ENCODE peak calls at places on chromosomes 11 and 22, in five cellular contexts. One of them, this sample, is unnamed.

GRCh38 chr11:66999555-66999954 is 23.4 kb upstream of the SYT12 start:
- DNase-seq in activated naive CD4-positive, alpha-beta T cell treated with anti-CD3 and anti-CD28 coated beads, Interleukin-2, amount 10 ng/mL, durations not matched to agents 7 days and 5 days: no peak
- DNase-seq in hypothalamus: no peak
- DNase-seq in stimulated activated CD8-positive, alpha-beta memory T cell treated with anti-CD3 and anti-CD28 coated beads, Interleukin-2, amount 100 ng/mL, for 1 hour: no peak
- DNase-seq in iris pigment epithelial cell: no peak
- DNase-seq in this sample: no peak

GRCh38 chr22:26887916-26888315 is 230.5 kb downstream of the MIAT start:
- DNase-seq in activated naive CD4-positive, alpha-beta T cell treated with anti-CD3 and anti-CD28 coated beads, Interleukin-2, amount 10 ng/mL, durations not matched to agents 7 days and 5 days: no peak
- DNase-seq in hypothalamus: no peak
- DNase-seq in stimulated activated CD8-positive, alpha-beta memory T cell treated with anti-CD3 and anti-CD28 coated beads, Interleukin-2, amount 100 ng/mL, for 1 hour: no peak
- DNase-seq in iris pigment epithelial cell: peak; percentile 22
- DNase-seq in this sample: no peak

GRCh38 chr11:19241260-19242183 is 777 bp upstream of the E2F8 start:
- DNase-seq in activated naive CD4-positive, alpha-beta T cell treated with anti-CD3 and anti-CD28 coated beads, Interleukin-2, amount 10 ng/mL, durations not matched to agents 7 days and 5 days: peak; percentile 77
- DNase-seq in hypothalamus: no peak
- DNase-seq in stimulated activated CD8-positive, alpha-beta memory T cell treated with anti-CD3 and anti-CD28 coated beads, Interleukin-2, amount 100 ng/mL, for 1 hour: no peak
- DNase-seq in iris pigment epithelial cell: no peak
- DNase-seq in this sample: no peak

GRCh38 chr22:35631597-35631996 is 14.5 kb upstream of the MB start:
- DNase-seq in activated naive CD4-positive, alpha-beta T cell treated with anti-CD3 and anti-CD28 coated beads, Interleukin-2, amount 10 ng/mL, durations not matched to agents 7 days and 5 days: peak; percentile 38
- DNase-seq in hypothalamus: no peak
- DNase-seq in stimulated activated CD8-positive, alpha-beta memory T cell treated with anti-CD3 and anti-CD28 coated beads, Interleukin-2, amount 100 ng/mL, for 1 hour: no peak
- DNase-seq in iris pigment epithelial cell: peak; percentile 36
- DNase-seq in this sample: no peak

GRCh38 chr22:49678137-49678841 is 149.4 kb downstream of the BRD1 start:
- DNase-seq in activated naive CD4-positive, alpha-beta T cell treated with anti-CD3 and anti-CD28 coated beads, Interleukin-2, amount 10 ng/mL, durations not matched to agents 7 days and 5 days: no peak
- DNase-seq in hypothalamus: no peak
- DNase-seq in stimulated activated CD8-positive, alpha-beta memory T cell treated with anti-CD3 and anti-CD28 coated beads, Interleukin-2, amount 100 ng/mL, for 1 hour: no peak
- DNase-seq in iris pigment epithelial cell: no peak
- DNase-seq in this sample: no peak

GRCh38 chr11:88827018-88827676 is 238.6 kb downstream of the GRM5 start:
- DNase-seq in activated naive CD4-positive, alpha-beta T cell treated with anti-CD3 and anti-CD28 coated beads, Interleukin-2, amount 10 ng/mL, durations not matched to agents 7 days and 5 days: no peak
- DNase-seq in hypothalamus: no peak
- DNase-seq in stimulated activated CD8-positive, alpha-beta memory T cell treated with anti-CD3 and anti-CD28 coated beads, Interleukin-2, amount 100 ng/mL, for 1 hour: no peak
- DNase-seq in iris pigment epithelial cell: no peak
- DNase-seq in this sample: no peak

GRCh38 chr11:3176487-3176886 is 11.4 kb upstream of the OSBPL5 start:
- DNase-seq in activated naive CD4-positive, alpha-beta T cell treated with anti-CD3 and anti-CD28 coated beads, Interleukin-2, amount 10 ng/mL, durations not matched to agents 7 days and 5 days: no peak
- DNase-seq in hypothalamus: no peak
- DNase-seq in stimulated activated CD8-positive, alpha-beta memory T cell treated with anti-CD3 and anti-CD28 coated beads, Interleukin-2, amount 100 ng/mL, for 1 hour: no peak
- DNase-seq in iris pigment epithelial cell: no peak
- DNase-seq in this sample: no peak

GRCh38 chr11:12087075-12087775 is 23.2 kb upstream of the MICAL2 start:
- DNase-seq in activated naive CD4-positive, alpha-beta T cell treated with anti-CD3 and anti-CD28 coated beads, Interleukin-2, amount 10 ng/mL, durations not matched to agents 7 days and 5 days: peak; percentile 75
- DNase-seq in hypothalamus: no peak
- DNase-seq in stimulated activated CD8-positive, alpha-beta memory T cell treated with anti-CD3 and anti-CD28 coated beads, Interleukin-2, amount 100 ng/mL, for 1 hour: no peak
- DNase-seq in iris pigment epithelial cell: peak; percentile 62
- DNase-seq in this sample: no peak

GRCh38 chr22:36546092-36546804 is 17.3 kb upstream of the EIF3D start:
- DNase-seq in activated naive CD4-positive, alpha-beta T cell treated with anti-CD3 and anti-CD28 coated beads, Interleukin-2, amount 10 ng/mL, durations not matched to agents 7 days and 5 days: peak; percentile 58
- DNase-seq in hypothalamus: no peak
- DNase-seq in stimulated activated CD8-positive, alpha-beta memory T cell treated with anti-CD3 and anti-CD28 coated beads, Interleukin-2, amount 100 ng/mL, for 1 hour: no peak
- DNase-seq in iris pigment epithelial cell: peak; percentile 57
- DNase-seq in this sample: no peak

GRCh38 chr11:64718084-64718779 is 4.8 kb downstream of the NRXN2 start:
- DNase-seq in activated naive CD4-positive, alpha-beta T cell treated with anti-CD3 and anti-CD28 coated beads, Interleukin-2, amount 10 ng/mL, durations not matched to agents 7 days and 5 days: no peak
- DNase-seq in hypothalamus: no peak
- DNase-seq in stimulated activated CD8-positive, alpha-beta memory T cell treated with anti-CD3 and anti-CD28 coated beads, Interleukin-2, amount 100 ng/mL, for 1 hour: no peak
- DNase-seq in iris pigment epithelial cell: no peak
- DNase-seq in this sample: peak; percentile 60

GRCh38 chr11:122253541-122254317 is 137.7 kb upstream of the BLID start:
- DNase-seq in activated naive CD4-positive, alpha-beta T cell treated with anti-CD3 and anti-CD28 coated beads, Interleukin-2, amount 10 ng/mL, durations not matched to agents 7 days and 5 days: no peak
- DNase-seq in hypothalamus: no peak
- DNase-seq in stimulated activated CD8-positive, alpha-beta memory T cell treated with anti-CD3 and anti-CD28 coated beads, Interleukin-2, amount 100 ng/mL, for 1 hour: no peak
- DNase-seq in iris pigment epithelial cell: peak; percentile 26
- DNase-seq in this sample: no peak

GRCh38 chr11:11574373-11574772 is 47.4 kb downstream of the GALNT18 start:
- DNase-seq in activated naive CD4-positive, alpha-beta T cell treated with anti-CD3 and anti-CD28 coated beads, Interleukin-2, amount 10 ng/mL, durations not matched to agents 7 days and 5 days: no peak
- DNase-seq in hypothalamus: no peak
- DNase-seq in stimulated activated CD8-positive, alpha-beta memory T cell treated with anti-CD3 and anti-CD28 coated beads, Interleukin-2, amount 100 ng/mL, for 1 hour: no peak
- DNase-seq in iris pigment epithelial cell: no peak
- DNase-seq in this sample: no peak

GRCh38 chr11:119721129-119722120 is 7.6 kb downstream of the NECTIN1 start:
- DNase-seq in activated naive CD4-positive, alpha-beta T cell treated with anti-CD3 and anti-CD28 coated beads, Interleukin-2, amount 10 ng/mL, durations not matched to agents 7 days and 5 days: no peak
- DNase-seq in hypothalamus: no peak
- DNase-seq in stimulated activated CD8-positive, alpha-beta memory T cell treated with anti-CD3 and anti-CD28 coated beads, Interleukin-2, amount 100 ng/mL, for 1 hour: no peak
- DNase-seq in iris pigment epithelial cell: no peak
- DNase-seq in this sample: peak; percentile 19

GRCh38 chr11:1083621-1084551 is 9.2 kb downstream of the MUC2 start:
- DNase-seq in activated naive CD4-positive, alpha-beta T cell treated with anti-CD3 and anti-CD28 coated beads, Interleukin-2, amount 10 ng/mL, durations not matched to agents 7 days and 5 days: no peak
- DNase-seq in hypothalamus: no peak
- DNase-seq in stimulated activated CD8-positive, alpha-beta memory T cell treated with anti-CD3 and anti-CD28 coated beads, Interleukin-2, amount 100 ng/mL, for 1 hour: no peak
- DNase-seq in iris pigment epithelial cell: no peak
- DNase-seq in this sample: no peak

GRCh38 chr11:118106789-118107335 is 20.1 kb upstream of the SMIM35 start:
- DNase-seq in activated naive CD4-positive, alpha-beta T cell treated with anti-CD3 and anti-CD28 coated beads, Interleukin-2, amount 10 ng/mL, durations not matched to agents 7 days and 5 days: no peak
- DNase-seq in hypothalamus: no peak
- DNase-seq in stimulated activated CD8-positive, alpha-beta memory T cell treated with anti-CD3 and anti-CD28 coated beads, Interleukin-2, amount 100 ng/mL, for 1 hour: no peak
- DNase-seq in iris pigment epithelial cell: no peak
- DNase-seq in this sample: no peak

GRCh38 chr11:94493443-94494199 is at the start of the genes ANKRD49 and MRE11:
- DNase-seq in activated naive CD4-positive, alpha-beta T cell treated with anti-CD3 and anti-CD28 coated beads, Interleukin-2, amount 10 ng/mL, durations not matched to agents 7 days and 5 days: peak; percentile 98
- DNase-seq in hypothalamus: peak; percentile 90
- DNase-seq in stimulated activated CD8-positive, alpha-beta memory T cell treated with anti-CD3 and anti-CD28 coated beads, Interleukin-2, amount 100 ng/mL, for 1 hour: peak; percentile 90
- DNase-seq in iris pigment epithelial cell: peak; percentile 99
- DNase-seq in this sample: peak; percentile 98

GRCh38 chr11:70471254-70471653 is 72.9 kb downstream of the CTTN start:
- DNase-seq in activated naive CD4-positive, alpha-beta T cell treated with anti-CD3 and anti-CD28 coated beads, Interleukin-2, amount 10 ng/mL, durations not matched to agents 7 days and 5 days: peak; percentile 37
- DNase-seq in hypothalamus: no peak
- DNase-seq in stimulated activated CD8-positive, alpha-beta memory T cell treated with anti-CD3 and anti-CD28 coated beads, Interleukin-2, amount 100 ng/mL, for 1 hour: no peak
- DNase-seq in iris pigment epithelial cell: peak; percentile 18
- DNase-seq in this sample: no peak

GRCh38 chr11:17531071-17531817 is 13.0 kb downstream of the USH1C start:
- DNase-seq in activated naive CD4-positive, alpha-beta T cell treated with anti-CD3 and anti-CD28 coated beads, Interleukin-2, amount 10 ng/mL, durations not matched to agents 7 days and 5 days: no peak
- DNase-seq in hypothalamus: no peak
- DNase-seq in stimulated activated CD8-positive, alpha-beta memory T cell treated with anti-CD3 and anti-CD28 coated beads, Interleukin-2, amount 100 ng/mL, for 1 hour: no peak
- DNase-seq in iris pigment epithelial cell: no peak
- DNase-seq in this sample: peak; percentile 34

GRCh38 chr11:32615422-32615821 is 31.8 kb downstream of the EIF3M start:
- DNase-seq in activated naive CD4-positive, alpha-beta T cell treated with anti-CD3 and anti-CD28 coated beads, Interleukin-2, amount 10 ng/mL, durations not matched to agents 7 days and 5 days: no peak
- DNase-seq in hypothalamus: no peak
- DNase-seq in stimulated activated CD8-positive, alpha-beta memory T cell treated with anti-CD3 and anti-CD28 coated beads, Interleukin-2, amount 100 ng/mL, for 1 hour: no peak
- DNase-seq in iris pigment epithelial cell: peak; percentile 11
- DNase-seq in this sample: no peak

GRCh38 chr11:27995082-27995481 is 112.9 kb downstream of the KIF18A start:
- DNase-seq in activated naive CD4-positive, alpha-beta T cell treated with anti-CD3 and anti-CD28 coated beads, Interleukin-2, amount 10 ng/mL, durations not matched to agents 7 days and 5 days: no peak
- DNase-seq in hypothalamus: no peak
- DNase-seq in stimulated activated CD8-positive, alpha-beta memory T cell treated with anti-CD3 and anti-CD28 coated beads, Interleukin-2, amount 100 ng/mL, for 1 hour: no peak
- DNase-seq in iris pigment epithelial cell: peak; percentile 89
- DNase-seq in this sample: no peak

GRCh38 chr22:26484360-26484706 is 656 bp downstream of the SRRD start:
- DNase-seq in activated naive CD4-positive, alpha-beta T cell treated with anti-CD3 and anti-CD28 coated beads, Interleukin-2, amount 10 ng/mL, durations not matched to agents 7 days and 5 days: no peak
- DNase-seq in hypothalamus: no peak
- DNase-seq in stimulated activated CD8-positive, alpha-beta memory T cell treated with anti-CD3 and anti-CD28 coated beads, Interleukin-2, amount 100 ng/mL, for 1 hour: no peak
- DNase-seq in iris pigment epithelial cell: no peak
- DNase-seq in this sample: no peak

GRCh38 chr22:31692186-31692886 is 30.3 kb upstream of the PISD start:
- DNase-seq in activated naive CD4-positive, alpha-beta T cell treated with anti-CD3 and anti-CD28 coated beads, Interleukin-2, amount 10 ng/mL, durations not matched to agents 7 days and 5 days: no peak
- DNase-seq in hypothalamus: no peak
- DNase-seq in stimulated activated CD8-positive, alpha-beta memory T cell treated with anti-CD3 and anti-CD28 coated beads, Interleukin-2, amount 100 ng/mL, for 1 hour: no peak
- DNase-seq in iris pigment epithelial cell: peak; percentile 85
- DNase-seq in this sample: no peak

GRCh38 chr11:94926271-94926625 is 47.1 kb downstream of the CWC15 start:
- DNase-seq in activated naive CD4-positive, alpha-beta T cell treated with anti-CD3 and anti-CD28 coated beads, Interleukin-2, amount 10 ng/mL, durations not matched to agents 7 days and 5 days: no peak
- DNase-seq in hypothalamus: no peak
- DNase-seq in stimulated activated CD8-positive, alpha-beta memory T cell treated with anti-CD3 and anti-CD28 coated beads, Interleukin-2, amount 100 ng/mL, for 1 hour: no peak
- DNase-seq in iris pigment epithelial cell: no peak
- DNase-seq in this sample: no peak

GRCh38 chr22:41910599-41911291 is 4.1 kb downstream of the SHISA8 start:
- DNase-seq in activated naive CD4-positive, alpha-beta T cell treated with anti-CD3 and anti-CD28 coated beads, Interleukin-2, amount 10 ng/mL, durations not matched to agents 7 days and 5 days: peak; percentile 53
- DNase-seq in hypothalamus: peak; percentile 57
- DNase-seq in stimulated activated CD8-positive, alpha-beta memory T cell treated with anti-CD3 and anti-CD28 coated beads, Interleukin-2, amount 100 ng/mL, for 1 hour: no peak
- DNase-seq in iris pigment epithelial cell: peak; percentile 32
- DNase-seq in this sample: no peak

GRCh38 chr22:27220349-27220748 is 563.0 kb downstream of the MIAT start:
- DNase-seq in activated naive CD4-positive, alpha-beta T cell treated with anti-CD3 and anti-CD28 coated beads, Interleukin-2, amount 10 ng/mL, durations not matched to agents 7 days and 5 days: no peak
- DNase-seq in hypothalamus: no peak
- DNase-seq in stimulated activated CD8-positive, alpha-beta memory T cell treated with anti-CD3 and anti-CD28 coated beads, Interleukin-2, amount 100 ng/mL, for 1 hour: no peak
- DNase-seq in iris pigment epithelial cell: peak; percentile 95
- DNase-seq in this sample: no peak

GRCh38 chr11:64590763-64591221 is at the start of gene SLC22A12:
- DNase-seq in activated naive CD4-positive, alpha-beta T cell treated with anti-CD3 and anti-CD28 coated beads, Interleukin-2, amount 10 ng/mL, durations not matched to agents 7 days and 5 days: no peak
- DNase-seq in hypothalamus: no peak
- DNase-seq in stimulated activated CD8-positive, alpha-beta memory T cell treated with anti-CD3 and anti-CD28 coated beads, Interleukin-2, amount 100 ng/mL, for 1 hour: no peak
- DNase-seq in iris pigment epithelial cell: no peak
- DNase-seq in this sample: no peak

GRCh38 chr11:17477361-17477760 is 716 bp upstream of the ABCC8 start:
- DNase-seq in activated naive CD4-positive, alpha-beta T cell treated with anti-CD3 and anti-CD28 coated beads, Interleukin-2, amount 10 ng/mL, durations not matched to agents 7 days and 5 days: no peak
- DNase-seq in hypothalamus: no peak
- DNase-seq in stimulated activated CD8-positive, alpha-beta memory T cell treated with anti-CD3 and anti-CD28 coated beads, Interleukin-2, amount 100 ng/mL, for 1 hour: no peak
- DNase-seq in iris pigment epithelial cell: no peak
- DNase-seq in this sample: no peak

GRCh38 chr11:33891714-33892327 is at the start of gene LMO2:
- DNase-seq in activated naive CD4-positive, alpha-beta T cell treated with anti-CD3 and anti-CD28 coated beads, Interleukin-2, amount 10 ng/mL, durations not matched to agents 7 days and 5 days: no peak
- DNase-seq in hypothalamus: no peak
- DNase-seq in stimulated activated CD8-positive, alpha-beta memory T cell treated with anti-CD3 and anti-CD28 coated beads, Interleukin-2, amount 100 ng/mL, for 1 hour: no peak
- DNase-seq in iris pigment epithelial cell: no peak
- DNase-seq in this sample: no peak

GRCh38 chr11:76263657-76264056 is 57.4 kb upstream of the WNT11 start:
- DNase-seq in activated naive CD4-positive, alpha-beta T cell treated with anti-CD3 and anti-CD28 coated beads, Interleukin-2, amount 10 ng/mL, durations not matched to agents 7 days and 5 days: no peak
- DNase-seq in hypothalamus: no peak
- DNase-seq in stimulated activated CD8-positive, alpha-beta memory T cell treated with anti-CD3 and anti-CD28 coated beads, Interleukin-2, amount 100 ng/mL, for 1 hour: no peak
- DNase-seq in iris pigment epithelial cell: no peak
- DNase-seq in this sample: no peak

GRCh38 chr11:75441804-75442132 is 8.8 kb upstream of the KLHL35 start:
- DNase-seq in activated naive CD4-positive, alpha-beta T cell treated with anti-CD3 and anti-CD28 coated beads, Interleukin-2, amount 10 ng/mL, durations not matched to agents 7 days and 5 days: no peak
- DNase-seq in hypothalamus: no peak
- DNase-seq in stimulated activated CD8-positive, alpha-beta memory T cell treated with anti-CD3 and anti-CD28 coated beads, Interleukin-2, amount 100 ng/mL, for 1 hour: no peak
- DNase-seq in iris pigment epithelial cell: no peak
- DNase-seq in this sample: no peak

GRCh38 chr11:2298795-2299747 is 2.6 kb downstream of the C11orf21 start:
- DNase-seq in activated naive CD4-positive, alpha-beta T cell treated with anti-CD3 and anti-CD28 coated beads, Interleukin-2, amount 10 ng/mL, durations not matched to agents 7 days and 5 days: peak; percentile 42
- DNase-seq in hypothalamus: no peak
- DNase-seq in stimulated activated CD8-positive, alpha-beta memory T cell treated with anti-CD3 and anti-CD28 coated beads, Interleukin-2, amount 100 ng/mL, for 1 hour: no peak
- DNase-seq in iris pigment epithelial cell: no peak
- DNase-seq in this sample: no peak

GRCh38 chr22:32522237-32522636 is 47.6 kb downstream of the FBXO7 start:
- DNase-seq in activated naive CD4-positive, alpha-beta T cell treated with anti-CD3 and anti-CD28 coated beads, Interleukin-2, amount 10 ng/mL, durations not matched to agents 7 days and 5 days: no peak
- DNase-seq in hypothalamus: no peak
- DNase-seq in stimulated activated CD8-positive, alpha-beta memory T cell treated with anti-CD3 and anti-CD28 coated beads, Interleukin-2, amount 100 ng/mL, for 1 hour: no peak
- DNase-seq in iris pigment epithelial cell: no peak
- DNase-seq in this sample: no peak

GRCh38 chr11:76512851-76513653 is 68.2 kb downstream of the EMSY start:
- DNase-seq in activated naive CD4-positive, alpha-beta T cell treated with anti-CD3 and anti-CD28 coated beads, Interleukin-2, amount 10 ng/mL, durations not matched to agents 7 days and 5 days: no peak
- DNase-seq in hypothalamus: no peak
- DNase-seq in stimulated activated CD8-positive, alpha-beta memory T cell treated with anti-CD3 and anti-CD28 coated beads, Interleukin-2, amount 100 ng/mL, for 1 hour: no peak
- DNase-seq in iris pigment epithelial cell: peak; percentile 60
- DNase-seq in this sample: no peak

GRCh38 chr22:23032681-23033080 is 37.6 kb upstream of the GNAZ start:
- DNase-seq in activated naive CD4-positive, alpha-beta T cell treated with anti-CD3 and anti-CD28 coated beads, Interleukin-2, amount 10 ng/mL, durations not matched to agents 7 days and 5 days: no peak
- DNase-seq in hypothalamus: no peak
- DNase-seq in stimulated activated CD8-positive, alpha-beta memory T cell treated with anti-CD3 and anti-CD28 coated beads, Interleukin-2, amount 100 ng/mL, for 1 hour: no peak
- DNase-seq in iris pigment epithelial cell: no peak
- DNase-seq in this sample: no peak

This sample was measured in occipital lobe.